ENCODE peak calls at places on chromosomes 16 and 17, in six cellular contexts. J is ovary, A is AG09309, N is fibroblast of pulmonary artery, V is fibroblast of mammary gland, C is adrenal gland. R is an unnamed sample.
A peak's percentile ranks its signal among the peaks of the same experiment; 100 is the strongest.

GRCh38 chr17:1592751-1593629 is 30.4 kb upstream of the PITPNA start:
- DNase-seq in J (no peak), A (no peak), N (no peak), V (no peak), C (no peak), R (no peak)

GRCh38 chr17:72576289-72576759 is 455.5 kb downstream of the SOX9 start:
- DNase-seq in J (no peak), A (no peak), N (no peak), V (no peak), C (no peak), R (no peak)

GRCh38 chr17:681738-682137 is 32.9 kb downstream of the VPS53 start:
- DNase-seq in J (no peak), A (peak; percentile 61), N (peak; percentile 68), V (peak; percentile 26), C (no peak), R (peak; percentile 74)

GRCh38 chr17:42791948-42792347 is 6.6 kb downstream of the COA3 start:
- DNase-seq in J (no peak), A (no peak), N (no peak), V (no peak), C (no peak), R (no peak)

GRCh38 chr17:29584452-29585079 is 4.9 kb downstream of the GIT1 start:
- DNase-seq in J (no peak), A (no peak), N (no peak), V (no peak), C (no peak), R (no peak)

GRCh38 chr17:57782642-57783337 is 37.7 kb upstream of the CCDC182 start:
- DNase-seq in J (no peak), A (no peak), N (no peak), V (no peak), C (no peak), R (no peak)

GRCh38 chr16:17275076-17275732 is 195.6 kb downstream of the XYLT1 start:
- DNase-seq in J (no peak), A (no peak), N (no peak), V (no peak), C (no peak), R (no peak)

GRCh38 chr16:11107781-11108465 is 148.1 kb downstream of the SOCS1 start:
- DNase-seq in J (no peak), A (no peak), N (peak; percentile 58), V (peak; percentile 61), C (no peak), R (peak; percentile 40)

GRCh38 chr16:48133455-48134226 is 22.2 kb downstream of the ABCC12 start:
- DNase-seq in J (no peak), A (no peak), N (no peak), V (no peak), C (no peak), R (no peak)

GRCh38 chr17:44981221-44981968 is 13.3 kb upstream of the C1QL1 start:
- DNase-seq in J (no peak), A (peak; percentile 27), N (peak; percentile 28), V (peak; percentile 81), C (no peak), R (peak; percentile 58)

GRCh38 chr16:11963706-11964105 is 1.3 kb upstream of the TNFRSF17 start:
- DNase-seq in J (no peak), A (no peak), N (no peak), V (no peak), C (no peak), R (no peak)

GRCh38 chr17:69734656-69735055 is 320.2 kb downstream of the MAP2K6 start:
- DNase-seq in J (no peak), A (no peak), N (no peak), V (no peak), C (no peak), R (no peak)

GRCh38 chr16:86824751-86825310 is 246.5 kb downstream of the FOXL1 start:
- DNase-seq in J (no peak), A (no peak), N (no peak), V (peak; percentile 23), C (no peak), R (peak; percentile 35)

GRCh38 chr17:72434991-72435618 is 314.3 kb downstream of the SOX9 start:
- DNase-seq in J (no peak), A (no peak), N (no peak), V (no peak), C (no peak), R (no peak)

GRCh38 chr17:50697663-50698272 is 9.9 kb downstream of the ANKRD40 start:
- DNase-seq in J (no peak), A (no peak), N (no peak), V (no peak), C (peak; percentile 35), R (no peak)
- TF ChIP-seq CTCF in J (no peak), A (no peak), N (no peak), V (no peak), C (no peak), R (no peak)

GRCh38 chr17:28381141-28381825 is 9.8 kb downstream of the SARM1 start:
- DNase-seq in J (no peak), A (no peak), N (no peak), V (no peak), C (no peak), R (no peak)
- H3K4me3 ChIP-seq in J (no peak overlapping the region), A (no peak overlapping the region), N (no peak overlapping the region), V (no peak overlapping the region), C (no peak overlapping the region), R (no peak overlapping the region)

DNA sequence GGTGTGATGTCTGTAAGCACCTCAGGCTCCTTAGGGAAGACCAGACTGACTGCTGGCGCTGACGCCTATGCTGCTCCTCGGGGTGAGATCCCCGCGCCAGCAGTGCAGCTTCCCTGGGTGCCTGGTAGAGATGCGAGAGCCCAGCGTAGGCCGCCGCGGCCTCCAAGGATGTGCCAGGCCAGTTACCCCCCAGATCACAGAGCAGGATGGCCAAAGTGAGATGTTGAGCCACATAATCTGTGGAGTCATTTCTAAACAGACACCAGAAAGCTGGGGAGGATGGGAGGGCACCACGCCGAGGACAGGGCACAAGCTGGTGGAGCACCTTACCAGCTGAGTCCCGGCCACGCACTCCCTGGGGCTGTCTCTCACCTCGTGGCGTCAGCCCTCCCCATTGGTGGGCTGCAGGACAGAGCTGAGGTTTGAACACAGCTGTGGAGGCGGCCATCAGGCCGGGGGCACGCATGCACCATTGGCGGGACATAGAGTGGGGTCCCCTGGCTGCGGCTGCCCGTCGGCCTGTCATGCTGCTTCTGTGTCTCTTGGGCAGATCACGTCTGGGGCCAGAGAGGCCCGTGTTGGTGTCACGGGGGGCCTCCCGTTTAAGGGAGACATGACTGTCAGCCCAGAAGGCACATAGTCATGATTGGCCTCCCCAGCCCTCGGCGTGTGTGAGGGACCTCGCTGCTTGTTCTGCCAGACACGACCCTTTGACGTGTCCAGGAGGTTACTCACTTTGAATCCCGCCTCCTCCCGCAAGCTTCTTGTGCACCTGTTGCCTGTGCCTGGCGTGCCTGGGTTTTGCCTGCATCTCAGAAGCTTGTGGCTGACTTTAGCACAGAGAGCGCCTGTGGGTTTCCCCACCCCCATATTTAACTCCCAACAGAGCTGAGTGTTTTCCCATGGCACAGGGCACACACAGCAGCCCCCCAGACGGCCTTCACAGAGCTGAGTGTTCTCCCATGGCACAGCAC is 21.9 kb downstream of the MAPK8IP3 start:
- DNase-seq in J (no peak), A (no peak), N (no peak), V (no peak), C (no peak), R (no peak)
- TF ChIP-seq CTCF in J (no peak), A (no peak), N (no peak), V (no peak), C (no peak), R (no peak)

GRCh38 chr17:80782536-80783427 is 208.9 kb upstream of the CHMP6 start:
- DNase-seq in J (no peak), A (no peak), N (peak; percentile 10), V (no peak), C (peak; percentile 49), R (no peak)
- H3K4me3 ChIP-seq in J (no peak overlapping the region), A (no peak overlapping the region), N (no peak overlapping the region), V (no peak overlapping the region), C (no peak overlapping the region), R (no peak overlapping the region)

GRCh38 chr17:37299257-37299985 is 76.4 kb upstream of the C17orf78 start:
- DNase-seq in J (no peak), A (no peak), N (peak; percentile 26), V (peak; percentile 19), C (no peak), R (peak; percentile 38)
- TF ChIP-seq CTCF in J (no peak), A (no peak), N (no peak), V (no peak), C (no peak), R (no peak)

DNA sequence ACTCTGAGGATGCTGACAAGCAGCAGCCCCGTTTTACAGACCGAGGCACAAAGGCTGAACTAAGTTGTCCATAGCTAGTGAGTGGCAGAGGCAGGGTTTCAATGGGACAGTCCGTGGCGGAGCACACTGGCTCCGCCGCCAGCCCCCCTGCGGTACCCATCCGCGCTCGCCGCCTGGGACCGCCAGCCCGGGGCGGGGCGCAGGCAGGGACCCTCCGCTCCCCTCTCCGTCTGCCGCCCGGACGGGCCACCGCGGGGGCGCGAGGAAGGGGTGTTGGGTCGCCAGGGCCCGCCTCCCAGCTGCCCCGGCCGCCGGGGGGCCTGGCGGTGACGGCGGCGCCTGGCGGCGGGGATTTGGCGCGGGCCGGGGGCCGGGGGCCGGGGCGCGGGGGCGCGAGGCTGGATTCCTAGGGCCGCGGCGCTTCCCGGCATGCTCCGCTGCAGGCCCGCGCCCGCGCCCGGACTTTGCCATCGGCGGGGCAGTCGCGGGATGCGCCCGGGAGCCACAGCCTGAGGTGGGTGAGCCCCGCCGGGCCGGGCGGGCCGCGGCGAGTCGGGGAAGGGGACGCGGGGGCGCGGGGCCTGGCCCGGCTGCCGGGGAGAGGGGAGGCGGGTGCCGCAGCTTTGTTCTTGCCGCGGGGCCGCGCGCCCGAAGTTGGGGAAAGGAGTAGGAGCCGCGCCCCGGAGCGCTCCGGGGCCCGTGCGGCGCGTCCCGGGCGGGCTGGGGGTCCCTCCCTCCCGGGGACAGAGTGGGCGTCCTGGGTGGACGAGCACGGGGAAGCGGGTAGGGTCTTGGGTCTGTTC is at the start of gene TMEM98:
- DNase-seq in J (peak; percentile 53), A (no peak), N (peak; percentile 21), V (no peak), C (no peak), R (peak; percentile 30)
- H3K4me3 ChIP-seq in J (peak within 1 kb of the TSS; percentile 72), A (peak within 1 kb of the TSS; percentile 69), N (peak within 1 kb of the TSS; percentile 63), V (peak within 1 kb of the TSS; percentile 43), C (peak within 1 kb of the TSS; percentile 96), R (peak within 1 kb of the TSS; percentile 50)

DNA sequence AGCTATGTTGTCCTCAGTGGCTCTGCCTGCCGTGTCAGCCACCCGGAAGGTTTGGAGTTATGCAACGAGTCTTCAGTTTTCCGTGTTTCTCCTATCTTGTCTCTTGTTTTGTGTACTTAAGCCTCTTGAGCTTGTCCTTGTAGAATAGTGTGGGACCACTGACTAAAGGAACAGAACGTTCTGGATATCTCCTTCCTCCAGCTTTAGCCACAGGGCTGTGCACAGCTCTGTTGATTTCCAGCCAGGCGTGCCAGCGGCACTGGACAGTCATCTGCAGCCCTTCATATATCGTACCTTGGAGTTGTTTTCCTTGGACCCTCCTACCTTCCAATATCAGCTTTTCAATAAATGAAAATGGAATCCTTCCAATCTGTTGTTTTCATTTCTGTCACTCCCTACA is 39.8 kb downstream of the TMEM11 start:
- DNase-seq in J (no peak), A (no peak), N (no peak), V (no peak), C (peak; percentile 49), R (no peak)
- TF ChIP-seq CTCF in J (no peak), A (no peak), N (no peak), V (no peak), C (no peak), R (no peak)

R was measured in cardiac fibroblast.